ENCODE peak calls at places on chromosomes 5 and 9, in seven cellular contexts. C is SK-N-SH, W is A549, A is PC-3, D is H9, F is OCI-LY7, Z is fibroblast of lung. E is an unnamed sample.

GRCh38 chr5:103119765-103120606 is at the start of the genes GIN1 and PPIP5K2:
- DNase-seq in F (peak), C (peak), D (peak), Z (peak), W (peak), A (peak), E (peak)

GRCh38 chr5:142296914-142297417 is 27.9 kb downstream of the SPRY4 start:
- DNase-seq in A (peak), D (no peak), W (no peak), Z (peak), C (no peak), F (no peak), E (no peak)

GRCh38 chr5:39015743-39016586 is 58.2 kb downstream of the RICTOR start:
- DNase-seq in F (no peak), A (peak), W (peak), C (no peak), Z (peak), D (no peak), E (peak)

GRCh38 chr5:25458628-25459027 is 813.9 kb upstream of the CDH10 start:
- DNase-seq in A (no peak), D (no peak), Z (peak), C (no peak), F (no peak), W (peak), E (no peak)

GRCh38 chr5:81755320-81755719 is 4.4 kb upstream of the SSBP2 start:
- DNase-seq in W (peak), A (peak), F (no peak), D (peak), Z (peak), C (no peak), E (peak)

GRCh38 chr5:98308960-98309359 is 464.5 kb upstream of the RGMB start:
- DNase-seq in W (no peak), Z (peak), C (no peak), A (peak), D (no peak), F (no peak), E (peak)

GRCh38 chr9:113958556-113958955 is 82.4 kb downstream of the ZNF618 start:
- DNase-seq in D (no peak), Z (no peak), F (no peak), C (no peak), A (no peak), W (no peak), E (no peak)

GRCh38 chr9:15211994-15212501 is 95.0 kb downstream of the TTC39B start:
- DNase-seq in W (no peak), Z (peak), C (no peak), A (no peak), D (no peak), F (no peak), E (no peak)

GRCh38 chr5:98397081-98397480 is 376.4 kb upstream of the RGMB start:
- DNase-seq in Z (peak), W (no peak), F (no peak), D (no peak), C (no peak), A (no peak), E (peak)

GRCh38 chr9:135551456-135551855 is 5.5 kb downstream of the OBP2A start:
- DNase-seq in Z (no peak), D (no peak), W (no peak), C (no peak), A (no peak), F (no peak), E (no peak)

GRCh38 chr9:123395276-123396006 is 39.4 kb downstream of the CRB2 start:
- DNase-seq in D (no peak), C (peak), W (no peak), F (no peak), A (no peak), Z (no peak), E (no peak)

GRCh38 chr9:95574866-95575553 is 58.2 kb upstream of the PTCH1 start:
- DNase-seq in D (no peak), W (no peak), A (no peak), Z (no peak), F (no peak), C (no peak), E (no peak)

GRCh38 chr5:14726066-14726838 is 61.7 kb downstream of the OTULIN start:
- DNase-seq in D (no peak), W (no peak), C (no peak), Z (peak), F (no peak), A (peak), E (no peak)

GRCh38 chr9:104088416-104088815 is 5.7 kb upstream of the SMC2 start:
- DNase-seq in D (no peak), Z (no peak), W (no peak), F (no peak), C (no peak), A (no peak), E (no peak)

GRCh38 chr9:104092192-104092591 is 1.9 kb upstream of the SMC2 start:
- DNase-seq in C (no peak), A (no peak), W (no peak), F (no peak), D (no peak), Z (no peak), E (no peak)

GRCh38 chr9:104091708-104092107 is 2.4 kb upstream of the SMC2 start:
- DNase-seq in F (peak), C (no peak), Z (peak), W (peak), D (no peak), A (no peak), E (peak)

GRCh38 chr9:104091028-104091590 is 3.0 kb upstream of the SMC2 start:
- DNase-seq in C (no peak), A (peak), F (no peak), W (no peak), Z (no peak), D (no peak), E (no peak)

DNA sequence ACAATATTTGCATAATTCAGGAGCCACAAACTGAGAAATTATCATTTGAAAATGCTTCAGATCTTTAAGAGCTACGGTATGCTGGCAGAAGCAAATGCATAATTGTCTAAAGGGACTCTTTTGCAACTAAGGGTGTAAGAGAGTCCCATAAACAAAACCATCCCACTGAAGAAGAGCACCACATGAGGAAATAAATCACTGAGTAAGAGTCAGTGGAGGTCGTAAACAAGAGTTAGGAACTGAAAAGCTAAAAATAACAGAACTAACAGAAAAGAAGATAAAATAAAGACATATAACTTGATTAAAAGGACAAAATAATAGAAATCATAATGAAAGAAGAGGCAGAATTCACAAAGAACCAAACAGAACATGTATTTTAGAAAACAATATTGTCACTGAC is 3.5 kb upstream of the SMC2 start:
- DNase-seq in C (no peak), F (no peak), Z (no peak), W (no peak), D (no peak), A (no peak), E (no peak)
- H3K4me2 ChIP-seq in C (no peak), F (no peak), Z (peak), W (no peak), D (no peak), A (peak), E (no peak)

GRCh38 chr9:129349571-129349947 is 171.5 kb upstream of the IER5L start:
- DNase-seq in F (no peak), Z (no peak), D (no peak), W (no peak), C (peak), A (no peak), E (no peak)

GRCh38 chr9:129348890-129349570 is 171.0 kb upstream of the IER5L start:
- DNase-seq in D (no peak), Z (no peak), W (no peak), C (no peak), A (no peak), F (no peak), E (no peak)

GRCh38 chr9:129346046-129346445 is 168.0 kb upstream of the IER5L start:
- DNase-seq in F (no peak), Z (no peak), A (no peak), C (peak), D (no peak), W (no peak), E (no peak)

GRCh38 chr9:129344623-129345495 is 166.8 kb upstream of the IER5L start:
- DNase-seq in W (no peak), C (no peak), D (no peak), F (no peak), A (no peak), Z (no peak), E (no peak)

DNA sequence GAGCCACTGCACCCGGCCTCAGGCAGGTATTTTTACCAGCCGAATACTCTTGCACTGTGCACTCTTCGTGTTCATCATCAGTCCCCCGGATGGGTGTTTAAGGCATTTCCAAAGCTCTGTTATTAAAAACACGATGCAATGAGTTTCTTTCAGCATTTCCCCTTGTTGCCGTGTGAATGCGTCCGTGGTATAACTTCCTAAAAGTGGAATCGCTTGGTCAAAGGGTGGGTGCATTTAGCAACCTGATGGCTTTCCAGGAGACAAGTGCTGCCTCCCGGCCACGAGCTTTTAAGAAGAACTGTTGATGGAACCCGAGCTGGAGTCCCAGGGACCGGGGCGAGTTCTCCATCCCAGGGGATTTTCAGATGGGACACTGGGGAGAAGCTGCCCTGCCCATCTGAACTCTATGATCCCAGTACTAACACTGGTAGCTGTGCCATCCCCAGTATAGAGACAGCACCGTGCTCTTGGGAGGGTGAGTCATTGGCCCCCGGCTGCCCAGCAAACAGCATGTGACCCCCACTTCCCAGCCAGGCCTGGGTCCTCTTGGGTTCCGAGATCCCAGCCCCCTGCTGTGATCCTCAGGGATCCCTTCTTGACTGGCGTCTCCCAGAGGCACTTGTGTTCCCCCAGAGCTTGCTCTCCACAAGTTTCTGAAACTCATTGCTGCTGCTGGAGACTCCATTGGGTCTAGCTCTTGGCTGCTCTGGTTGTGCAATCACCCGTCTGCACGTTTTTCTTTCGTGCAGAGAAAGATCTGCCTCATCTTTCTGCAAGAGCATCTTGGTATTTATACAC is 169.5 kb upstream of the IER5L start:
- DNase-seq in F (no peak), D (no peak), W (peak), Z (no peak), C (peak), A (no peak), E (no peak)
- H3K27ac ChIP-seq in F (no peak), D (no peak), W (peak), Z (no peak), C (no peak), A (no peak), E (no peak)

GRCh38 chr9:134495881-134496412 is 145.7 kb upstream of the COL5A1 start:
- DNase-seq in D (no peak), F (no peak), C (no peak), Z (no peak), W (no peak), A (no peak), E (no peak)

GRCh38 chr9:134492721-134493470 is 148.7 kb upstream of the COL5A1 start:
- DNase-seq in F (no peak), W (no peak), A (no peak), C (no peak), D (no peak), Z (no peak), E (no peak)

GRCh38 chr9:134494905-134495304 is 146.7 kb upstream of the COL5A1 start:
- DNase-seq in C (no peak), F (no peak), A (no peak), W (no peak), D (no peak), Z (no peak), E (no peak)

GRCh38 chr9:134493471-134494272 is 147.9 kb upstream of the COL5A1 start:
- DNase-seq in D (no peak), C (no peak), W (no peak), F (no peak), A (no peak), Z (no peak), E (no peak)

GRCh38 chr9:134494273-134494815 is 147.3 kb upstream of the COL5A1 start:
- DNase-seq in C (no peak), D (no peak), F (no peak), A (no peak), W (no peak), Z (no peak), E (no peak)
- TF ChIP-seq CTCF in C (no peak), D (no peak), F (no peak), A (no peak), W (no peak), Z (no peak), E (no peak)

GRCh38 chr9:89352874-89353649 is 34.8 kb downstream of the SECISBP2 start:
- DNase-seq in C (no peak), Z (no peak), F (no peak), D (no peak), A (no peak), W (no peak), E (no peak)
- H3K4me2 ChIP-seq in C (no peak), Z (no peak), F (no peak), D (no peak), A (no peak), W (no peak), E (no peak)

DNA sequence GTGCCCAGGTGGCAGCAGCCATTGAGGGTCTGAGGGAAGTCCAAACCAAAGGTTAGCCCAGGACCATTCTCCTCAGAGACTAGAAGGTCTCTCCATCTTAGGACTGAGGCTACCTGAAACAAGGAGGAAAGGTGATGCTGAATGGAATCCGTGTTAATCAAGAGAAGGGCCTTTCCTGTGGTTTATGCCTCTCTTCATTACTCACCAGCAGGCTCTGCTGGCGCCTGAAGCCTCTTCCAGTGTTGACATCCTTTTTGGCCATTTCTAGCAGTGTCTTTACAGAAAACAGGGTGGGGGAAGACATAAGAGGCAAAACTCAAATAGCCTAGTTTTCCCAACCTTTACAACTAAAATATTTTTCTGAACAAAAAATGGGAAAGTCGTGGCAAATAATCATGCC is 98.1 kb downstream of the ENC1 start:
- DNase-seq in F (no peak), Z (peak), A (peak), C (no peak), W (peak), D (no peak), E (peak)
- H3K27ac ChIP-seq in F (no peak), Z (peak), A (peak), C (peak), W (peak), D (no peak), E (peak)

DNA sequence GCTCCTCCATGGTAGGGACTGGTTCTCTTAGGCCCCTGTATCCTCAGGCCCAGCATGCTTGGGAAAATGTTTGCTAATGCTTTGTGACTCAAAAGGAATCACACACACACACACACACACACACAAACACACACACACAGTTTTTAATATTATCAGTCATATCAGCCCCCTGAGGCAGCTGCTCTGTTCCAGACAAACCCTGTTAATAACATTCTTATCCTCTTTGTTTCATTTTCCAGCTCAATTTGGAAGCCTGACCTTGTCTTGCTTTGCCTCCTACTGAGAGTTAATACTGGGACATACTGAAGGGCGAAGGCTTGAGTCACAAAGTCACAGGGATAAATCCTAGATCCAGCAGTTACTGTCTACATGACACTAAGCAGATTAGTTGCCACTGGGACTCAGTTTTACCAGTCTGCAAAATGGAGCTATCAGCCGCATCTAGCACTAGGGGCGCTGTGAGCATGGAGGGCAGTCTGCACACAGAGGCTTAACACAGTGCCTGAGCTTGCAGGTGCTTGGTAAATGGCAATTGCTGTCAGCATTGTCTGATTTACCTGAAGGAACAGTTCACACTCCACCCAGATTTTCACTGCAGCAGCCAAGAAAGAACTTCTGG is 37.1 kb upstream of the KCNMB1 start:
- DNase-seq in Z (no peak), F (peak), D (no peak), W (no peak), C (peak), A (no peak), E (no peak)
- TF ChIP-seq CTCF in Z (no peak), F (peak), D (peak), W (no peak), C (peak), A (no peak), E (no peak)

GRCh38 chr5:139180850-139181785 is 17.1 kb downstream of the SIL1 start:
- DNase-seq in Z (peak), F (no peak), C (no peak), A (no peak), D (no peak), W (no peak), E (no peak)

GRCh38 chr5:139178582-139178917 is 19.6 kb downstream of the SIL1 start:
- DNase-seq in W (no peak), D (no peak), Z (no peak), A (no peak), C (no peak), F (no peak), E (no peak)

GRCh38 chr5:139181835-139182452 is 16.2 kb downstream of the SIL1 start:
- DNase-seq in W (peak), Z (peak), F (no peak), A (peak), C (no peak), D (no peak), E (peak)

GRCh38 chr5:139177809-139178581 is 20.2 kb downstream of the SIL1 start:
- DNase-seq in Z (no peak), C (peak), W (no peak), A (no peak), D (no peak), F (peak), E (no peak)

DNA sequence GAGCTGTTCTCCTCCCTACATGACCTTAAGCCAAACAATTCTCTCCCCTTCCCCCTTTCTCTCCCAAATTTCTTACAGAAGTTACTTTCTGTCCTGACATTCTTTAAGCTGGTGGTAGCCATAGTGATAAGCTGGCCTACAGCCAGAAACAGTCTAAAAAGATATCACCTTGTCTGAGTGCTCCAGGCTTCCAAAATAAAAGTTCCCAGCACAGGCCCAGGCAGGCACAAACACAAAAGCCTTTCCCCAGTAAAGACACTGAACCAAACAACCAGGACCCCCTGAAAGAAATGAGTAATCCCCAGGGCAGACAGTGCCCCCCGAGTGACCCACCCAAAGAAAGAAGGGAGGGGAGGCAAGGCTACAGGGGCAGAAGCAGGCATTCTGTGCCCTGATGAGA is 19.2 kb downstream of the SIL1 start:
- DNase-seq in D (no peak), Z (peak), F (no peak), A (no peak), C (no peak), W (no peak), E (peak)
- H3K4me2 ChIP-seq in D (no peak), Z (no peak), F (no peak), A (no peak), C (peak), W (peak), E (peak)

GRCh38 chr5:74966151-74967050 is 86.0 kb downstream of the GCNT4 start:
- DNase-seq in F (no peak), Z (peak), A (no peak), C (no peak), W (no peak), D (no peak), E (no peak)
- H3K27ac ChIP-seq in F (no peak), Z (no peak), A (no peak), C (no peak), W (no peak), D (no peak), E (no peak)

DNA sequence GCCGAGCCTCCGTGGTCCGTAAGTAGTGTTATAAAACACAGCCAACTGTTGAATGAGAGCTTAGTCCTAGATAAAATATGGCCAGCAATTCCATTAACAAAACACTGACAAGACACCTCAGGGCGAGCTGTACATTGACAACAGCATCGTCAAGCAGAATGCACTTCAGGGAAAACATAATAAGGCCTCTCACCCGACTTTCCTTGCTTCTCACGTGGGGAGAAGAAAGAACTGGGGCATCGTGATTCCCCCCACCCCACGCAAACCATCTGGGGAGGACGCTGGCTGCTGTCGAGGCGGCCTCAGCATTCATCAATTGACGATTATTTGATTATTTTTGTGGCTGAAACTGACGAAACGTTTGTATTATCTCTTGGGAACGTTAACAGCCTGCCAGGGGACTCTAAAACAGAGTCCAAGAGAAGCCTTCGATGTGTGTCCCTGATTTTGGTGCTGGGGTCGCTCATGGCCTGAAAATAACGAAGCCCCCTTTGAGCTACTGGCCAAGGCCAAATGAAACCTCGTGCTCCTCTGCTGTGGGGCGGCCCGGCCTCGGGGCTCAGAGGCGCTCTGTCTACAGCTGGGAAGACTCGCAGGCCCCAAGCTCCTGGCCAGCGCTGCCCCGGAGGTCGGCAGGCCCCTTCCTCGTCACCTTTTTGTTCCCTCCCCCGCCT is 464 bp downstream of the GDF9 start:
- DNase-seq in A (no peak), W (no peak), D (no peak), Z (no peak), F (no peak), C (peak), E (no peak)
- TF ChIP-seq CTCF in A (no peak), W (no peak), D (no peak), Z (no peak), F (no peak), C (no peak), E (no peak)